ENCODE peak calls at places on chromosome 1, in five cellular contexts. P, Z, R, S and Q are unnamed samples.

GRCh38 chr1:68495532-68495931 is 1.4 kb downstream of the DEPDC1 start:
- DNase-seq in R (no peak), S (peak), Z (peak), P (no peak), Q (no peak)

GRCh38 chr1:84930831-84931230 is 37.8 kb upstream of the LPAR3 start:
- DNase-seq in R (no peak), Z (no peak), S (no peak), P (no peak), Q (no peak)

GRCh38 chr1:228058172-228058980 is 24.1 kb upstream of the ARF1 start:
- DNase-seq in S (no peak), R (no peak), P (no peak), Z (no peak), Q (peak)

GRCh38 chr1:1173061-1173792 is 453 bp upstream of the TTLL10 start:
- DNase-seq in P (peak), R (peak), Z (no peak), S (no peak), Q (peak)

GRCh38 chr1:34787461-34788420 is 5.1 kb upstream of the GJA4 start:
- DNase-seq in Z (no peak), R (peak), P (peak), S (no peak), Q (no peak)

GRCh38 chr1:36322786-36323635 is 434 bp downstream of the EVA1B start:
- DNase-seq in Z (no peak), P (peak), R (peak), S (peak), Q (peak)

GRCh38 chr1:15181564-15181963 is 28.0 kb downstream of the TMEM51 start:
- DNase-seq in Z (no peak), R (no peak), S (no peak), P (no peak), Q (no peak)

GRCh38 chr1:147169171-147169570 is 3.1 kb downstream of the PRKAB2 start:
- DNase-seq in S (no peak), Z (no peak), P (no peak), R (no peak), Q (no peak)

GRCh38 chr1:204695692-204696091 is 10.2 kb upstream of the LRRN2 start:
- DNase-seq in R (no peak), Z (no peak), S (no peak), P (no peak), Q (no peak)

GRCh38 chr1:154998818-154999650 is 3.6 kb upstream of the ZBTB7B start:
- DNase-seq in R (peak), Z (peak), P (peak), S (peak), Q (peak)

GRCh38 chr1:21801100-21801499 is 11.0 kb upstream of the LDLRAD2 start:
- DNase-seq in Z (peak), S (no peak), R (no peak), P (no peak), Q (no peak)

GRCh38 chr1:150554086-150554452 is 4.9 kb downstream of the ADAMTSL4 start:
- DNase-seq in P (no peak), Z (no peak), R (no peak), S (no peak), Q (peak)

GRCh38 chr1:226530591-226530990 is 18.0 kb upstream of the STUM start:
- DNase-seq in R (no peak), P (no peak), Z (no peak), S (no peak), Q (no peak)

GRCh38 chr1:107536266-107536665 is 395.4 kb downstream of the NTNG1 start:
- DNase-seq in R (no peak), S (peak), P (no peak), Z (peak), Q (no peak)

DNA sequence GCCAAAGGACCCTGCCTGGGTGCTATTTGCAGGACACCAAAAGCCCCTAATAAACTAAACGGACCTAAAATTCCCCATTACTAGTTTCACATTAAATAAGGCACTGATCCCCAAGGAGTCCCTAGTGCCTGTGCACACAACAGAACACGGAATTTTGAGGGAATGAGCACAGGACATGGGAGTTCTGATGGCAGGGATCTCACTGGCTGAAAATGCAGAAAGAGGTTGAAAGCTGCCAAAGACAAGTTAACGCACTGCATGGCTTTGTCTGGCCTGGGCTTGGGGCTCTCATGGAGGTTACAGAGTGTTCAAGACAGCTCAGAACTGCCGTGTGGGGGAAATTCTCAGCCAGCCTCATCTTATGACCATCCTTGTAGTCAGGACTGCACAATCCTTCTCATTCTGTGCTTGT is 15.6 kb upstream of the ATP1B1 start:
- DNase-seq in S (no peak), Z (no peak), P (no peak), R (no peak), Q (no peak)
- H3K4me3 ChIP-seq in S (no peak), Z (no peak), P (no peak), R (no peak), Q (no peak)

DNA sequence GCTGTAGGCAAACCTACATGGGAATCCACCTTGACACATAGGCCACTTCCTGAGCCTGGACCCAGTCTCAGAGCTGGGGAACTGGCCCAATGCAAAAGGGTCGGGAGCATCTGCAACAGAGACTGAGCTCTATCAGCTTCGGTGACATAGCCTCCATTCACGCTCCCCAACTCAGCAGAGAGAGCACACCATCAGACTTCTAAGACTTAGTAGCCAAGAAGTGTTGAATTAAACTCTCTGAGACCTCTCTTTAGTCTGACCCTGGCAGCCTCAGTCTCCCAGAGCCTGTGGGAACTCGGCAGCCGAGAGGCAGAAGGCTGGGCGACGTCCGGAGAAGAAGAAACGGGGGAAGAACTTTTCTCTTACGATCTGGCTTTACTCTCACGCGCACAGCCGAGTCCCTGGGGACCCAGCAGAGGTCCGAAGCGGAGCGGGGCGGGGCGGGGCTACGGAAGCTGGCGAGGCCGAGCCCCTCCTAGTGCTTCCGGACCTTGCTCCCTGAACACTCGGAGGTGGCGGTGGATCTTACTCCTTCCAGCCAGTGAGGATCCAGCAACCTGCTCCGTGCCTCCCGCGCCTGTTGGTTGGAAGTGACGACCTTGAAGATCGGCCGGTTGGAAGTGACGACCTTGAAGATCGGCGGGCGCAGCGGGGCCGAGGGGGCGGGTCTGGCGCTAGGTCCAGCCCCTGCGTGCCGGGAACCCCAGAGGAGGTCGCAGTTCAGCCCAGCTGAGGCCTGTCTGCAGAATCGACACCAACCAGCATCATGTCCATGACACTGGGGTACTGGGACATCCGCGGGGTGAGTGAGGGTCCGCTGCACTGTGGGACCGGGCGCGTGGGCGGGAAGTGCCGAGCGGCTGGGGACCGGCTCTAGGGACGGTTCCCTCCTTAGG is at the start of gene GSTM4:
- DNase-seq in Z (peak), S (peak), P (peak), R (peak), Q (peak)
- TF ChIP-seq CTCF in Z (no peak), S (no peak), P (no peak), R (no peak), Q (peak)

GRCh38 chr1:72282690-72283203 is 408 bp upstream of the NEGR1 start:
- DNase-seq in Z (peak), R (peak), P (peak), S (peak), Q (peak)
- H3K9ac ChIP-seq in Z (peak), R (no peak), P (peak), S (peak), Q (no peak)

GRCh38 chr1:145892486-145893087 is 6.9 kb upstream of the ANKRD35 start:
- DNase-seq in R (no peak), P (no peak), Z (peak), S (peak), Q (no peak)
- H3K4me3 ChIP-seq in R (peak), P (peak), Z (peak), S (peak), Q (no peak)